ENCODE peak calls at places on chromosome 13, in five cellular contexts. L is A549, U is K562, R is endothelial cell of umbilical vein, T is GM12878. B is an unnamed sample.

GRCh38 chr13:50672025-50672424 is 171.5 kb downstream of the DLEU7 start:
- DNase-seq in L (no peak), U (no peak), R (no peak), T (no peak), B (peak; percentile 82)

GRCh38 chr13:73880365-73880764 is 253.8 kb downstream of the KLF12 start:
- DNase-seq in L (no peak), U (no peak), R (peak; percentile 17), T (no peak), B (no peak)

GRCh38 chr13:67990868-67991267 is 760.7 kb upstream of the PCDH9 start:
- DNase-seq in L (no peak), U (no peak), R (no peak), T (no peak), B (no peak)

GRCh38 chr13:97141564-97142005 is 80.5 kb upstream of the MBNL2 start:
- DNase-seq in L (peak; percentile 83), U (peak; percentile 32), R (peak; percentile 87), T (peak; percentile 23), B (peak; percentile 69)

GRCh38 chr13:78596701-78597550 is 6.4 kb downstream of the POU4F1 start:
- DNase-seq in L (no peak), U (no peak), R (no peak), T (no peak), B (no peak)

GRCh38 chr13:83881917-83882625 is at the start of gene SLITRK1:
- DNase-seq in L (no peak), U (no peak), R (no peak), T (peak; percentile 9), B (peak; percentile 35)

GRCh38 chr13:53200498-53201453 is 172.2 kb downstream of the OLFM4 start:
- DNase-seq in L (no peak), U (no peak), R (no peak), T (no peak), B (no peak)

GRCh38 chr13:86725105-86725504 is 925.9 kb upstream of the SLITRK6 start:
- DNase-seq in L (no peak), U (no peak), R (no peak), T (no peak), B (peak; percentile 8)

GRCh38 chr13:63449549-63449948 is 2033.9 kb upstream of the PCDH20 start:
- DNase-seq in L (no peak), U (no peak), R (peak; percentile 3), T (no peak), B (no peak)

GRCh38 chr13:104779311-104779710 is 1713.1 kb upstream of the SLC10A2 start:
- DNase-seq in L (no peak), U (no peak), R (no peak), T (no peak), B (no peak)

GRCh38 chr13:77207943-77208342 is 119.0 kb downstream of the MYCBP2 start:
- DNase-seq in L (no peak), U (no peak), R (peak; percentile 31), T (no peak), B (no peak)

GRCh38 chr13:79407349-79407979 is 1.4 kb upstream of the RBM26 start:
- DNase-seq in L (no peak), U (no peak), R (no peak), T (no peak), B (peak; percentile 29)

GRCh38 chr13:111916201-111916600 is 150.7 kb upstream of the SOX1 start:
- DNase-seq in L (no peak), U (no peak), R (no peak), T (no peak), B (no peak)

GRCh38 chr13:70623260-70623659 is 515.0 kb upstream of the KLHL1 start:
- DNase-seq in L (no peak), U (no peak), R (peak; percentile 57), T (no peak), B (peak; percentile 32)

GRCh38 chr13:97001641-97002040 is 7.4 kb upstream of the OXGR1 start:
- DNase-seq in L (no peak), U (no peak), R (no peak), T (no peak), B (peak; percentile 7)

GRCh38 chr13:103236213-103236612 is 170.0 kb upstream of the SLC10A2 start:
- DNase-seq in L (no peak), U (no peak), R (no peak), T (no peak), B (peak; percentile 15)

GRCh38 chr13:66264976-66265375 is 965.2 kb downstream of the PCDH9 start:
- DNase-seq in L (no peak), U (no peak), R (no peak), T (no peak), B (no peak)

GRCh38 chr13:97254809-97255208 is 32.7 kb downstream of the MBNL2 start:
- DNase-seq in L (no peak), U (no peak), R (no peak), T (no peak), B (no peak)

GRCh38 chr13:50998326-50998725 is 88.7 kb downstream of the RNASEH2B start:
- DNase-seq in L (no peak), U (no peak), R (no peak), T (no peak), B (no peak)

GRCh38 chr13:52459668-52460067 is 4.4 kb downstream of the CKAP2 start:
- DNase-seq in L (no peak), U (no peak), R (peak; percentile 47), T (no peak), B (no peak)

GRCh38 chr13:86731987-86732386 is 932.8 kb upstream of the SLITRK6 start:
- DNase-seq in L (no peak), U (no peak), R (no peak), T (no peak), B (no peak)

GRCh38 chr13:30129411-30129810 is 177.9 kb downstream of the KATNAL1 start:
- DNase-seq in L (no peak), U (no peak), R (no peak), T (no peak), B (no peak)

GRCh38 chr13:28473044-28473443 is 21.9 kb downstream of the FLT1 start:
- DNase-seq in L (no peak), U (no peak), R (no peak), T (no peak), B (no peak)

GRCh38 chr13:50589139-50589538 is 254.4 kb downstream of the DLEU7 start:
- DNase-seq in L (no peak), U (no peak), R (no peak), T (no peak), B (peak; percentile 53)

GRCh38 chr13:77737583-77738200 is 40.2 kb downstream of the SLAIN1 start:
- DNase-seq in L (no peak), U (no peak), R (no peak), T (no peak), B (no peak)

GRCh38 chr13:72745260-72745659 is 17.5 kb downstream of the BORA start:
- DNase-seq in L (no peak), U (no peak), R (no peak), T (no peak), B (no peak)

GRCh38 chr13:110509971-110510786 is 51.3 kb downstream of the RAB20 start:
- DNase-seq in L (no peak), U (peak; percentile 36), R (no peak), T (no peak), B (peak; percentile 97)

GRCh38 chr13:51769455-51770127 is 34.4 kb downstream of the DHRS12 start:
- DNase-seq in L (no peak), U (no peak), R (no peak), T (no peak), B (no peak)

GRCh38 chr13:34779171-34779570 is 162.9 kb upstream of the NBEA start:
- DNase-seq in L (no peak), U (no peak), R (no peak), T (no peak), B (peak; percentile 2)

GRCh38 chr13:107291875-107292274 is 723.9 kb upstream of the ARGLU1 start:
- DNase-seq in L (no peak), U (no peak), R (no peak), T (no peak), B (no peak)

DNA sequence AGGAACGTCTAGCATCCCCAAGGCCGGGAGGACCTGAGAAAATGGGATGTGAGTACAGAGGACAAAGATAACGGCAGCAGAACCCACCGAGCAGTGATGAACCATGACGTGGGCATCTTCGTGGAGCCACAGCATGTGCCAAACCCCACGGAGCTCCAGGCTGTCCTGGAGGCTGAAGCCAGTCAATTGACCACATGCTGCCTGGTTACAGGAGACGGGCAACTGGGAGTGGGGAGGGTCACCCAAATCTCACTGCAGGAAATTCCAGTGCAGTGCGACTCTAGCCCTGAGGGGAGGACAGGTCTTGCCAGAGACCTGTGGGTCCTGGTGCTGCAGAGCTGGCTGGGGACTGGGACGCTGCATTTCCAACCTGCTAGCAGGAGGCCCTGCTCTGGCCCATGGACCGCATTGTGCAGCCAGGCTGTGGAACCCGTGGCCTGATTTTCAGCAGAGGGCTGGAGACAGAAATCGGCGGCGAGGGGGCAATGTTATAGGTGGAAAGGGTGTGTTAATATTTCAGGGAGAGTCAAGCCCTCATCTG is 3.2 kb upstream of the GRTP1 start:
- DNase-seq in L (no peak), U (no peak), R (no peak), T (no peak), B (no peak)
- TF ChIP-seq MYC in L (no peak), U (no peak), R (no peak), T (no peak), B (no peak)

GRCh38 chr13:39311619-39312018 is 273.4 kb downstream of the NHLRC3 start:
- DNase-seq in L (no peak), U (no peak), R (no peak), T (no peak), B (no peak)
- TF ChIP-seq MYC in L (no peak), U (no peak), R (no peak), T (no peak), B (no peak)

GRCh38 chr13:91220872-91221271 is 126.6 kb upstream of the MIR17HG start:
- DNase-seq in L (no peak), U (no peak), R (no peak), T (no peak), B (no peak)
- TF ChIP-seq MYC in L (no peak), U (no peak), R (no peak), T (no peak), B (no peak)

DNA sequence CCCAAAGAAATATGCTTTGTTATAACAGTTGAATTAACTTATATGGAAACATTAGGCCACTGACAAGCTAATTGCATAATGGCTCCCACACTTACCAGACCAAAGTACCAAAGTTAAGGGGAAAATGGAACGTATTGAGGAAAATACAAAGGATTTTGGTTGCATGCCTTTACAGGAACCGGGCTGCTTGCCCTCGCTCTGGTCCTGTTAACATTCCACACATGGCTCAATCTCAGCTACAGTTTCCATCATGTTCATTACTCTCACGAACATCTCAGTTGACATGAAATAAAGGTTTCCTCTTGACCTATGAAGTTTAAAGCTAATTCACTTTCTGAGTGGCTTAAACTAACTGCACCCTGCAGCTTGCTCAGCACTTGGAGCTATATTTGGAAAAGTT is 220.7 kb upstream of the RXFP2 start:
- DNase-seq in L (no peak), U (no peak), R (no peak), T (no peak), B (no peak)
- TF ChIP-seq MYC in L (no peak), U (no peak), R (no peak), T (no peak), B (no peak)

DNA sequence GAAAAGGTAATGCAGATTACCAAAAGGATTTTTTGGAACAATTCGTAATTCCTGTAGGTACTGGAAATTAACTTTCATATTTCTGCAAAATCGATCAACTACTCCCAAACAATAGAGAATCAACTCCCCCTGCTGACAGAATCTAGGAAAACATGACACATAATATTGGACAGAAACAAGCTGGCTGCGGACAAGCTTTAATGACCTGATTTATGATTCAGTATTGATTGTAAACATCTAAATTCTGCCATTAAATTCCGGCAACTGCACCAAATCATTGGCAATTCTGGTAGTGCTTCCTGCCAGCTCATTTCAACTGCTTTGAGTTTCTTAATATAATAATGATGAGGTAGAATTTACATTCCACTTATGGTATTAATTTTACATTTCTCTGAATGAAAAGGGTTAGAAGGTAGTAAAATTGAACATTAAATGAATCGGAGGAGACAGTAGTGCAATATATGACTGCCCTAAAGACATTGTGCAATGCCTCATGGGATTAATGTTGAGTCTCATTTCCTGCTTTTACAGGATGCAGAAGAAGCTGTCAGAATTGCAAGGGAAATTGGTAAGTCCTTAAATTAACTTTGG is 146.5 kb downstream of the PCCA start:
- DNase-seq in L (peak; percentile 23), U (peak; percentile 22), R (peak; percentile 67), T (no peak), B (peak; percentile 86)
- TF ChIP-seq MYC in L (no peak), U (no peak), R (no peak), T (no peak), B (peak; percentile 74)